ENCODE peak calls at places on chromosome 5, in seven cellular contexts. P, J, F, E, N, Y and X are unnamed samples.
A peak's percentile ranks its signal among the peaks of the same experiment; 100 is the strongest.

GRCh38 chr5:169064093-169064492 is 236.8 kb downstream of the SLIT3 start:
- DNase-seq in E (peak; percentile 12), N (no peak), Y (no peak), P (no peak), J (no peak), F (no peak), X (no peak)

GRCh38 chr5:81292130-81292529 is 9.3 kb upstream of the ZCCHC9 start:
- DNase-seq in F (no peak), N (no peak), Y (no peak), P (no peak), E (no peak), J (no peak), X (no peak)

GRCh38 chr5:67065237-67065636 is 131.4 kb downstream of the CD180 start:
- DNase-seq in E (no peak), Y (no peak), N (no peak), F (no peak), P (no peak), J (no peak), X (no peak)

GRCh38 chr5:151656311-151656710 is 30.4 kb downstream of the SPARC start:
- DNase-seq in P (no peak), N (no peak), E (no peak), J (no peak), Y (no peak), F (no peak), X (no peak)

GRCh38 chr5:116442095-116442534 is 132.5 kb downstream of the SEMA6A start:
- DNase-seq in E (no peak), P (peak; percentile 42), J (no peak), F (no peak), Y (no peak), N (no peak), X (no peak)

GRCh38 chr5:97919719-97920118 is 736.7 kb upstream of the RIOK2 start:
- DNase-seq in F (no peak), J (no peak), N (no peak), E (no peak), P (no peak), Y (no peak), X (no peak)

GRCh38 chr5:78495800-78496199 is 135.4 kb downstream of the SCAMP1 start:
- DNase-seq in Y (no peak), J (no peak), N (no peak), E (no peak), P (no peak), F (no peak), X (no peak)

GRCh38 chr5:64767959-64768357 is 533 bp downstream of the SREK1IP1 start:
- DNase-seq in J (peak; percentile 70), P (peak; percentile 15), E (peak; percentile 10), Y (no peak), N (peak; percentile 3), F (no peak), X (no peak)

GRCh38 chr5:120609570-120609969 is 145.5 kb downstream of the PRR16 start:
- DNase-seq in Y (no peak), N (no peak), J (no peak), F (no peak), P (no peak), E (no peak), X (no peak)

GRCh38 chr5:94908889-94909480 is 290.5 kb downstream of the SLF1 start:
- DNase-seq in N (peak; percentile 25), J (no peak), P (no peak), E (no peak), Y (no peak), F (no peak), X (no peak)

GRCh38 chr5:78287833-78288232 is 6.7 kb downstream of the AP3B1 start:
- DNase-seq in F (no peak), Y (no peak), E (no peak), J (no peak), P (no peak), N (no peak), X (no peak)

GRCh38 chr5:125865166-125865815 is 557.9 kb upstream of the GRAMD2B start:
- DNase-seq in Y (no peak), J (no peak), N (no peak), F (no peak), E (no peak), P (no peak), X (no peak)

GRCh38 chr5:6832994-6833393 is 119.8 kb downstream of the TENT4A start:
- DNase-seq in Y (no peak), P (no peak), E (no peak), N (no peak), J (no peak), F (no peak), X (no peak)

GRCh38 chr5:41794478-41794877 is 75.7 kb downstream of the OXCT1 start:
- DNase-seq in F (no peak), N (peak; percentile 3), P (no peak), E (no peak), J (no peak), Y (no peak), X (no peak)

GRCh38 chr5:111635946-111636315 is 121.1 kb downstream of the NREP start:
- DNase-seq in E (no peak), P (no peak), F (no peak), J (no peak), N (no peak), Y (no peak), X (no peak)

DNA sequence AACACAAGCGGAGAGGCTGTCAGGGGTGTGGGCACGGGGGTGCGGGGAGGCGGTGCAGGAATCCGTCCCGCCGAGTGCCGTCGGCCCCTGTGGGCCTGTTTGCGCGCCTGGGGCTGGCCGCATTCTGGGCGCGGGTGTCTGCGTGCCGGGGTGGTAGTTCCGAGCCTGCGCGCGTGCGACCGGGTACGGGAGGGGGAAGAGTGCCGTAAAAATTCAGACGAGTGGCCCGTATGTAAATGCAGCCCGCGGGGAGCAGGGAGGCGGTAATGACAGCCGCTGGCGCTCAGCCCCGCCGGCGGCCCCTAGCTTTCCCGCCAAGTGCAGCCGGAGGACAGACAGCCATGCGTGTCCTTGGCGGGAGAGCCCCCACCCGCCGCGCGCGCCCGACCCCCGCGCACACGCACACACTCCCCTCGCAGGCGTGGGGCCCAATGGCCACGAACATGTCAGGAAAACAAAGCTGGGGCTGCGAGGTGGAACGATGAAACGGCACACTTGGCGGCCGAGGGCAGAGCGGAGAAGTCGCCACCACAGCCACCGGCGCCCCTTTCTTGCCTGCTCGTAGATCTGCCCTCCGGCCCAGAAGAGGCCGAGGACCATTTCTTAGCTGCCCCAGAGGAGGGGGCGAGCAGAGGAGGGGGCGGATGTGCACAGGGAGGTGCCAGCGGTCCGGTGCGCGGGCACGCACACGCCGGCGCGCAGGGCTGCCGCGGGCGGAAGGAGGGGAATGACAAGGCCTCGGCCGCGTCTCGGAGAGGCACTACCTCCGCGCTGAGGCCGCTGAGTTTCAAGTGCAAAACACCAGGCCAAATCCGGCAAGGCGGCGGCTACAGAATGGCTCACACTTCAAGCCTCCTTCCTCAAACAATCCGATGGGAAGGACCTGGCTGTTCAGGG is 208.5 kb downstream of the MEF2C start:
- DNase-seq in Y (no peak), P (no peak), F (no peak), E (no peak), N (no peak), J (peak; percentile 84), X (no peak)
- TF ChIP-seq POLR2AphosphoS5 in Y (peak; percentile 47), P (peak; percentile 14), F (no peak), E (no peak), N (no peak), J (peak; percentile 53), X (no peak)

GRCh38 chr5:90612930-90613329 is 54.3 kb downstream of the ADGRV1 start:
- DNase-seq in J (no peak), P (no peak), F (no peak), E (no peak), Y (no peak), N (no peak), X (peak; percentile 5)

GRCh38 chr5:90615355-90615754 is 56.8 kb downstream of the ADGRV1 start:
- DNase-seq in P (no peak), E (no peak), Y (no peak), N (no peak), F (no peak), J (no peak), X (no peak)

GRCh38 chr5:90613450-90613849 is 54.9 kb downstream of the ADGRV1 start:
- DNase-seq in J (no peak), N (no peak), E (no peak), P (no peak), Y (no peak), F (no peak), X (no peak)

GRCh38 chr5:90613918-90614504 is 55.4 kb downstream of the ADGRV1 start:
- DNase-seq in E (no peak), F (no peak), P (no peak), J (no peak), Y (no peak), N (no peak), X (no peak)
- TF ChIP-seq POLR2A in E (no peak), F (no peak), P (no peak), J (no peak), Y (no peak), N (no peak), X (no peak)

GRCh38 chr5:180289966-180290365 is 1.9 kb downstream of the MAPK9 start:
- DNase-seq in P (no peak), J (no peak), Y (no peak), E (no peak), F (no peak), N (no peak), X (no peak)

GRCh38 chr5:180290568-180291233 is 1.2 kb downstream of the MAPK9 start:
- DNase-seq in F (no peak), J (no peak), P (no peak), E (no peak), Y (no peak), N (no peak), X (no peak)

GRCh38 chr5:180294401-180294800 is 2.5 kb upstream of the MAPK9 start:
- DNase-seq in E (no peak), N (no peak), F (no peak), Y (peak; percentile 59), J (peak; percentile 84), P (no peak), X (no peak)

GRCh38 chr5:180291234-180291940 is 496 bp downstream of the MAPK9 start:
- DNase-seq in F (no peak), N (no peak), Y (no peak), E (no peak), J (peak; percentile 91), P (peak; percentile 26), X (peak; percentile 45)

DNA sequence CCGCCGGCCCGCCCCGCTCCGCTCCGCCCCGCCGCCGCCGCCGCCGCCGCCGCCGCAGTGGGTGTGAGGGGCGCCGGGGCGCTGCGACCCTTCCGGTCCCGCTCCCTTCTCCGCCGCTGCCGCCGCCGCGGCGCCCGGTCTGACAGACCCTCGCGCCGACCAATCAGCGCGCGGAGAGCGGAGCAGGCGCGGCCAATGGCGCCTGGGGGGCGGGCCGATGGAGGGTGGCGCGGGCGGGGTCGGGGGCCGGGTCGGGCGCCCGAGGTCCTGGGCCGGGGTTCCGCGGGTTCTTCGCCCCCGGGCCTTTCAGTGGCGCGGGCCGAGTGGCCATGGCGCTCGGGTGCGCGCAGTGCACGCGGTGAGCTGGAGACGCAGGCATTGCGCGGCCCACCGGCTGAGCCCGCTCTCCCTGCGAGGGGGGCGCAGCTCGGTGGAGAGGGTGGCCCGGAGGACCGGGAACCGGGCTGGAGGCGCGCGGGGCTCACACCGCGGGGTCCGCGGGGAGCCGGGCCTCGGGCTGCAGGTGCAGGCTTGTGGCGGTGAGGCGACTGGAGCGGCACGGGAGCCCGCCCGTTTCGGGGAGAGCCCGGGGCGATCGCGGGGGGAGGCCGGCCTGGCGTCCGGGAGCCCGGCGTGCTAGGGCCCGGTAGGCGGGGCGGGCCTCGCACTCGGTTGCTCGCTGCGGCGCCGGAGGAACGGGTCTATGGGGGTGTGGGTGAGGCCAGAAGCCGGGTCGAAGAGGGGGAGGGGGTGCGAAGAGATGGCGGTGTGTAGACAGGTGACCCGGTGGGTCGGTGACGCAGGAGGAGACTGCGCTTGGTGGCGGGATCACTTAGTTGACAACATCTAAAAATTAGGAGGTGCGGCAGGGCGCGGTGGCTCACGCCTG is at the start of gene MAPK9:
- DNase-seq in N (peak; percentile 62), F (peak; percentile 86), Y (peak; percentile 88), E (peak; percentile 74), P (peak; percentile 88), J (peak; percentile 96), X (peak; percentile 87)
- TF ChIP-seq POLR2AphosphoS5 in N (peak; percentile 42), F (no peak), Y (peak; percentile 64), E (peak; percentile 43), P (peak; percentile 68), J (peak; percentile 82), X (no peak)

GRCh38 chr5:133420440-133421301 is 191.7 kb downstream of the FSTL4 start:
- DNase-seq in N (no peak), F (no peak), P (no peak), J (no peak), E (no peak), Y (no peak), X (no peak)
- TF ChIP-seq POLR2A in N (no peak), F (no peak), P (no peak), J (no peak), E (no peak), Y (no peak), X (no peak)